ENCODE peak calls at places on chromosomes 5 and 9, in four cellular contexts. U is tibial nerve, E is H9, H is osteocyte. P is an unnamed sample.

GRCh38 chr9:128145536-128145935 is 3.7 kb upstream of the LCN2 start:
- DNase-seq in U (no peak), E (no peak), H (no peak), P (no peak)

GRCh38 chr5:113271753-113272454 is 162.9 kb downstream of the TSSK1B start:
- DNase-seq in U (no peak), E (no peak), H (no peak), P (no peak)

GRCh38 chr5:42555010-42555409 is 131.8 kb downstream of the GHR start:
- DNase-seq in U (no peak), E (no peak), H (no peak), P (no peak)

GRCh38 chr9:37801287-37801850 is 772 bp downstream of the DCAF10 start:
- DNase-seq in U (no peak), E (peak; percentile 32), H (no peak), P (no peak)

GRCh38 chr5:14316471-14316870 is 173.3 kb downstream of the TRIO start:
- DNase-seq in U (no peak), E (no peak), H (no peak), P (no peak)

GRCh38 chr5:167777746-167778145 is 513.7 kb upstream of the WWC1 start:
- DNase-seq in U (no peak), E (no peak), H (no peak), P (peak; percentile 33)

GRCh38 chr9:94175669-94176068 is 83.4 kb upstream of the ZNF169 start:
- DNase-seq in U (no peak), E (no peak), H (no peak), P (no peak)

GRCh38 chr5:7503564-7503963 is 107.6 kb downstream of the ADCY2 start:
- DNase-seq in U (no peak), E (no peak), H (no peak), P (no peak)

GRCh38 chr9:4680178-4680535 is 788 bp downstream of the CDC37L1 start:
- DNase-seq in U (no peak), E (no peak), H (no peak), P (no peak)

GRCh38 chr9:79060726-79061125 is 511.0 kb upstream of the TLE4 start:
- DNase-seq in U (no peak), E (no peak), H (no peak), P (no peak)

GRCh38 chr9:83339435-83339834 is 198.8 kb downstream of the FRMD3 start:
- DNase-seq in U (no peak), E (no peak), H (no peak), P (no peak)

GRCh38 chr5:93359296-93359957 is 221.6 kb downstream of the NR2F1-AS1 start:
- DNase-seq in U (no peak), E (no peak), H (no peak), P (peak; percentile 23)

GRCh38 chr5:167790462-167791260 is 500.8 kb upstream of the WWC1 start:
- DNase-seq in U (no peak), E (no peak), H (no peak), P (peak; percentile 80)

GRCh38 chr5:78597068-78597857 is 51.3 kb downstream of the LHFPL2 start:
- DNase-seq in U (no peak), E (no peak), H (no peak), P (no peak)

DNA sequence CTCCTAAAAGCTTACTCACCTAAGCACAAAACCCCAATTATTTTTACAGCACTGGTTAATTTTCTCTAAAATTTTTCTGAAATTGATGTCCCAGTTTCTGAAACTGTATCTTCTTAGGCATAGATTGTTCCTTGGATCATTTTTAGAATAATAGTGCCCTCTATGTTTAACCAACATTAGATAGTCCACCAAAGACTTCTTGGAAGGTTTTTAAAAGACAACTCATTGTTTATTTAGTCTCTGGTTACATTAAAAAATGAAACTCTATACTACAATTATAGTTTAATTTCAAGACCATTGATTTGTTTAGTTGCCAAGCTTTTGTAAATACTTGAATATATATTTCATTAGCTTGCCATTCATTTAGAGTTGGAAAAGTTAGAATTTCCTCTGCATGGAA is 990.6 kb downstream of the TLE1 start:
- DNase-seq in U (no peak), E (no peak), H (no peak), P (no peak)
- TF ChIP-seq CTCF in U (no peak), E (no peak), H (no peak), P (no peak)

GRCh38 chr5:94658272-94658671 is 39.8 kb downstream of the SLF1 start:
- DNase-seq in U (no peak), E (no peak), H (no peak), P (no peak)
- TF ChIP-seq CTCF in U (no peak), E (no peak), H (no peak), P (no peak)

GRCh38 chr5:129904667-129905466 is 602 bp downstream of the CHSY3 start:
- DNase-seq in U (no peak), E (peak; percentile 34), H (no peak), P (no peak)
- TF ChIP-seq CTCF in U (no peak), E (no peak), H (peak; percentile 3), P (no peak)

DNA sequence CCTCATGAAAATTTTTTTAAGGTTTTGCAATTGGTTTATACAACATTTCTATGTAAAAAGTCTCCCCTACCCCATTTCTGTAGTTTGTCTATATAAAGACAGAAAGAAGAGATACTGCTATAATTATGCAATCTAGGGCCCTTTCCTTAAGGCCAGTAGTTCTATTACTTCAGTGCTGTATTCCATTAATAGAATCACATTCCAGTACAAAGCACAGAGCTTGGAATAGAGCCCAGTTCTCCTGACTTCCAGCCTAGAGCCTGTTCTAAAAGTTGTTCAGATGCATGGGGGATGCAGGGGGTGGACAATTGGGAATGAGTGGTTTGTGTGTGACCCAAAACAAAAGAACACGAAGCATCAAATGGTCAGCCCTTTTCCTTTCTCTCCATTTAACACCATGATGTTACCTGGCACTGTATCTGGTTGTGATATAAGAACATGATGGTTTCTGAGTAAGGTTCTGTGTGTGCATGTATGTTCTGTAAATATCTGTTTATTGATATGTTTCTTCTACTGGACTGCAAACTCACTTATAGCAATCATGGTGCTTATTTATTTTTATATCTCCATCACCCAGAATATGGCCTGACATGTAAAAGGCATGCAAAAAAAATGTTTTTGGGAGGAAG is 8.2 kb upstream of the GRAMD2B start:
- DNase-seq in U (peak; percentile 70), E (no peak), H (no peak), P (peak; percentile 59)
- TF ChIP-seq CTCF in U (no peak), E (no peak), H (no peak), P (no peak)

GRCh38 chr9:3500044-3500443 is 25.8 kb downstream of the RFX3 start:
- DNase-seq in U (no peak), E (no peak), H (no peak), P (no peak)
- TF ChIP-seq CTCF in U (no peak), E (no peak), H (no peak), P (no peak)

GRCh38 chr9:129221979-129222635 is 44.0 kb upstream of the IER5L start:
- DNase-seq in U (no peak), E (peak; percentile 67), H (no peak), P (no peak)

GRCh38 chr9:129222691-129223218 is 44.7 kb upstream of the IER5L start:
- DNase-seq in U (no peak), E (no peak), H (no peak), P (no peak)

GRCh38 chr9:129220771-129221170 is 42.7 kb upstream of the IER5L start:
- DNase-seq in U (no peak), E (no peak), H (no peak), P (no peak)

GRCh38 chr9:129218918-129219317 is 40.9 kb upstream of the IER5L start:
- DNase-seq in U (no peak), E (no peak), H (no peak), P (no peak)

DNA sequence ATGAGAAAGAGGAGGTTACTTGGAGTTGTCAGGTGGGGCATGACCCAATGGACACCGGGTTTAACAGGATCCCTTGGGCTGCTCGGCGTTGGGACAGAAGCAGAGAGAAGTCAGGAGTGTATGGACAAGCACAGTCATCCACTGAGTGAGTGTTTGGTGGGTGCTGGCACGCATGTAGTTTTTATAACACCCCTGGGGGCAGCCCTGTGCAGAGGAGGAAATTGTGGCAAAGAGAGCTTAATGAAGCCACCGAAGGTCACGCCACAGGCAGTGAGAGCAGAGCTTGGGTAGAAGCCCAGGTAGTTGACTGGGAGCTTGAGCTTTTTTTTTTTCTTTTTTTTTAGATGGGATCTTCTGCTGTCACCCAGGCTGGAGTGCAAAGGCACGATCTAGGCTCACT is 43.2 kb upstream of the IER5L start:
- DNase-seq in U (no peak), E (no peak), H (no peak), P (peak; percentile 9)
- TF ChIP-seq CTCF in U (no peak), E (no peak), H (no peak), P (no peak)

DNA sequence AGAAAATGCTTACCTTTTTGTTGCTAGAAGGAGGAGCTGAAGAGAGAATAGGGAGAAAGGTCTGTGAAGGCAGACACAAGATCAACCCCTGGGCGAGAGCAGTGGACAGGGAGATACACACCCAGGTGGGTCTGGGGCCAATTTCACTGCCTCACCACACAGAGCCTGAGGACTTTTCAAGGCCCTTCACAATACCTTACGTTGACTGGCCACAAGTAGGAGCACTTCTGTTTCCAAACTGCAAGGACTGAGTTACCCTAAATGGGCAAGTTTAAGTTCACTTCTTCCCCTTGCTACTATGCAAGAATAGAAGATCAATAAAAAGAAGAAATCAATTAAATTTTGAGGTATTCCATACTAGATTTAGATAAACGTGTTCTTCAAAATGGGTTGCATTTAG is 174.5 kb upstream of the SLC12A2 start:
- DNase-seq in U (no peak), E (peak; percentile 59), H (no peak), P (peak; percentile 15)
- TF ChIP-seq CTCF in U (no peak), E (peak; percentile 79), H (peak; percentile 47), P (peak; percentile 65)

P was measured in astrocyte of the cerebellum.